ENCODE peak calls at places on chromosomes 7 and 10, in five cellular contexts. One of them, this sample, is unnamed.

GRCh38 chr7:108263364-108263951 is 133.3 kb upstream of the LAMB4 start:
- DNase-seq in dorsolateral prefrontal cortex: peak; percentile 37
- DNase-seq in heart left ventricle: no peak
- DNase-seq in H1: no peak
- DNase-seq in spleen: no peak
- DNase-seq in this sample: no peak

GRCh38 chr7:803243-803635 is 29.0 kb upstream of the SUN1 start:
- DNase-seq in dorsolateral prefrontal cortex: no peak
- DNase-seq in heart left ventricle: no peak
- DNase-seq in H1: no peak
- DNase-seq in spleen: peak; percentile 35
- DNase-seq in this sample: no peak

GRCh38 chr7:154627571-154628290 is 375.2 kb downstream of the PAXIP1 start:
- DNase-seq in dorsolateral prefrontal cortex: no peak
- DNase-seq in heart left ventricle: no peak
- DNase-seq in H1: no peak
- DNase-seq in spleen: no peak
- DNase-seq in this sample: no peak

GRCh38 chr10:71243756-71244637 is 31.6 kb downstream of the UNC5B start:
- DNase-seq in dorsolateral prefrontal cortex: no peak
- DNase-seq in heart left ventricle: no peak
- DNase-seq in H1: no peak
- DNase-seq in spleen: no peak
- DNase-seq in this sample: peak; percentile 95

GRCh38 chr10:86607674-86608073 is 46.7 kb upstream of the OPN4 start:
- DNase-seq in dorsolateral prefrontal cortex: no peak
- DNase-seq in heart left ventricle: no peak
- DNase-seq in H1: no peak
- DNase-seq in spleen: no peak
- DNase-seq in this sample: no peak

GRCh38 chr10:88538038-88538437 is 45.1 kb downstream of the RNLS start:
- DNase-seq in dorsolateral prefrontal cortex: no peak
- DNase-seq in heart left ventricle: no peak
- DNase-seq in H1: no peak
- DNase-seq in spleen: no peak
- DNase-seq in this sample: no peak

GRCh38 chr10:98488669-98489430 is 42.1 kb upstream of the HPS1 start:
- DNase-seq in dorsolateral prefrontal cortex: no peak
- DNase-seq in heart left ventricle: no peak
- DNase-seq in H1: no peak
- DNase-seq in spleen: no peak
- DNase-seq in this sample: no peak

GRCh38 chr7:29397398-29397797 is 166.2 kb upstream of the PRR15 start:
- DNase-seq in dorsolateral prefrontal cortex: no peak
- DNase-seq in heart left ventricle: no peak
- DNase-seq in H1: no peak
- DNase-seq in spleen: no peak
- DNase-seq in this sample: no peak

GRCh38 chr7:30154111-30154587 is 19.4 kb downstream of the MTURN start:
- DNase-seq in dorsolateral prefrontal cortex: no peak
- DNase-seq in heart left ventricle: no peak
- DNase-seq in H1: no peak
- DNase-seq in spleen: no peak
- DNase-seq in this sample: no peak

GRCh38 chr7:80721880-80722595 is 83.6 kb downstream of the CD36 start:
- DNase-seq in dorsolateral prefrontal cortex: peak; percentile 46
- DNase-seq in heart left ventricle: no peak
- DNase-seq in H1: no peak
- DNase-seq in spleen: no peak
- DNase-seq in this sample: peak; percentile 70

GRCh38 chr10:118463740-118464139 is 121.6 kb upstream of the FAM204A start:
- DNase-seq in dorsolateral prefrontal cortex: no peak
- DNase-seq in heart left ventricle: no peak
- DNase-seq in H1: no peak
- DNase-seq in spleen: no peak
- DNase-seq in this sample: no peak

GRCh38 chr7:1965579-1966294 is 267.0 kb downstream of the MAD1L1 start:
- DNase-seq in dorsolateral prefrontal cortex: no peak
- DNase-seq in heart left ventricle: peak; percentile 73
- DNase-seq in H1: no peak
- DNase-seq in spleen: peak; percentile 61
- DNase-seq in this sample: no peak

GRCh38 chr7:22660293-22660692 is 66.7 kb upstream of the IL6 start:
- DNase-seq in dorsolateral prefrontal cortex: no peak
- DNase-seq in heart left ventricle: no peak
- DNase-seq in H1: no peak
- DNase-seq in spleen: no peak
- DNase-seq in this sample: no peak

GRCh38 chr7:139650429-139651100 is 127.1 kb downstream of the CLEC2L start:
- DNase-seq in dorsolateral prefrontal cortex: no peak
- DNase-seq in heart left ventricle: peak; percentile 49
- DNase-seq in H1: no peak
- DNase-seq in spleen: no peak
- DNase-seq in this sample: no peak

GRCh38 chr7:131196808-131197207 is 130.9 kb upstream of the MKLN1 start:
- DNase-seq in dorsolateral prefrontal cortex: no peak
- DNase-seq in heart left ventricle: no peak
- DNase-seq in H1: no peak
- DNase-seq in spleen: no peak
- DNase-seq in this sample: no peak

GRCh38 chr7:134931487-134931886 is 54.8 kb upstream of the AGBL3 start:
- DNase-seq in dorsolateral prefrontal cortex: no peak
- DNase-seq in heart left ventricle: peak; percentile 49
- DNase-seq in H1: no peak
- DNase-seq in spleen: no peak
- DNase-seq in this sample: no peak

GRCh38 chr10:25170627-25171026 is 4.2 kb upstream of the GPR158 start:
- DNase-seq in dorsolateral prefrontal cortex: no peak
- DNase-seq in heart left ventricle: no peak
- DNase-seq in H1: no peak
- DNase-seq in spleen: no peak
- DNase-seq in this sample: no peak

GRCh38 chr7:13115829-13116228 is 428.4 kb downstream of the ARL4A start:
- DNase-seq in dorsolateral prefrontal cortex: no peak
- DNase-seq in heart left ventricle: no peak
- DNase-seq in H1: no peak
- DNase-seq in spleen: no peak
- DNase-seq in this sample: no peak

GRCh38 chr7:5636914-5637313 is 144.5 kb downstream of the RNF216 start:
- DNase-seq in dorsolateral prefrontal cortex: peak; percentile 80
- DNase-seq in heart left ventricle: peak; percentile 47
- DNase-seq in H1: no peak
- DNase-seq in spleen: peak; percentile 74
- DNase-seq in this sample: peak; percentile 63

GRCh38 chr10:45023426-45023825 is 22.7 kb downstream of the ZNF22 start:
- DNase-seq in dorsolateral prefrontal cortex: no peak
- DNase-seq in heart left ventricle: no peak
- DNase-seq in H1: no peak
- DNase-seq in spleen: no peak
- DNase-seq in this sample: no peak

GRCh38 chr7:947391-948210 is 6.9 kb downstream of the ADAP1 start:
- DNase-seq in dorsolateral prefrontal cortex: no peak
- DNase-seq in heart left ventricle: no peak
- DNase-seq in H1: no peak
- DNase-seq in spleen: peak; percentile 61
- DNase-seq in this sample: no peak

GRCh38 chr10:86373828-86374227 is 7.2 kb upstream of the GRID1 start:
- DNase-seq in dorsolateral prefrontal cortex: no peak
- DNase-seq in heart left ventricle: peak; percentile 7
- DNase-seq in H1: no peak
- DNase-seq in spleen: peak; percentile 66
- DNase-seq in this sample: no peak

GRCh38 chr10:51683031-51683830 is 16.2 kb downstream of the CSTF2T start:
- DNase-seq in dorsolateral prefrontal cortex: no peak
- DNase-seq in heart left ventricle: no peak
- DNase-seq in H1: no peak
- DNase-seq in spleen: no peak
- DNase-seq in this sample: no peak

GRCh38 chr7:92695308-92696261 is 105.4 kb upstream of the FAM133B start:
- DNase-seq in dorsolateral prefrontal cortex: no peak
- DNase-seq in heart left ventricle: peak; percentile 30
- DNase-seq in H1: no peak
- DNase-seq in spleen: no peak
- DNase-seq in this sample: no peak

GRCh38 chr7:55965805-55966421 is 1.5 kb downstream of the NIPSNAP2 start:
- DNase-seq in dorsolateral prefrontal cortex: peak; percentile 40
- DNase-seq in heart left ventricle: peak; percentile 54
- DNase-seq in H1: no peak
- DNase-seq in spleen: no peak
- DNase-seq in this sample: peak; percentile 66

GRCh38 chr7:78993341-78993740 is 460.1 kb downstream of the MAGI2 start:
- DNase-seq in dorsolateral prefrontal cortex: no peak
- DNase-seq in heart left ventricle: no peak
- DNase-seq in H1: no peak
- DNase-seq in spleen: no peak
- DNase-seq in this sample: no peak

GRCh38 chr10:93352638-93353383 is 129.3 kb downstream of the MYOF start:
- DNase-seq in dorsolateral prefrontal cortex: no peak
- DNase-seq in heart left ventricle: no peak
- DNase-seq in H1: no peak
- DNase-seq in spleen: no peak
- DNase-seq in this sample: peak; percentile 55

GRCh38 chr7:88495901-88496300 is 189.2 kb upstream of the STEAP4 start:
- DNase-seq in dorsolateral prefrontal cortex: no peak
- DNase-seq in heart left ventricle: no peak
- DNase-seq in H1: no peak
- DNase-seq in spleen: no peak
- DNase-seq in this sample: no peak

GRCh38 chr10:59870152-59870551 is 36.2 kb downstream of the CCDC6 start:
- DNase-seq in dorsolateral prefrontal cortex: no peak
- DNase-seq in heart left ventricle: no peak
- DNase-seq in H1: no peak
- DNase-seq in spleen: no peak
- DNase-seq in this sample: no peak

DNA sequence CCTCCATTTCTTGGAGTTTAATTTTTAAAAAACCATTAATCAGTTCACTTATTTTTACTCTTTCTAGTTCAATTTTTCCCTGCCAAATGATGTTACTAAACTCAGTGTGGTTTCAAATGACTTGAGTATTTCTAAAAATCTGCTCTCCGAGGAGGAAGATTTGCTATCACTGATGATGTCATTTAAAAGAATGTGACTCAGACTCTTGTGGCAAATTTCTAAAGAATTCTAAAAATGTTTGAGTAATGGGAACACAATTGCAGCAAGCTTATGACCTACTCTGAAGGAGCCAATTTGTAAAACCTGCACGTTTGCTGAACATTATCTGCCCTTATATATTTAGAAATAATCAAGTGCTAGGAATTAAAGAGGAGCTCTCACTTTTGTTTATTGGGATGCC is 88.6 kb downstream of the SPAG6 start:
- DNase-seq in dorsolateral prefrontal cortex: no peak
- DNase-seq in heart left ventricle: no peak
- DNase-seq in H1: no peak
- DNase-seq in spleen: no peak
- DNase-seq in this sample: peak; percentile 63
- H3K27ac ChIP-seq in dorsolateral prefrontal cortex: no peak overlapping the region
- H3K27ac ChIP-seq in heart left ventricle: no peak overlapping the region
- H3K27ac ChIP-seq in H1: no peak overlapping the region
- H3K27ac ChIP-seq in spleen: no peak overlapping the region
- H3K27ac ChIP-seq in this sample: no peak overlapping the region

DNA sequence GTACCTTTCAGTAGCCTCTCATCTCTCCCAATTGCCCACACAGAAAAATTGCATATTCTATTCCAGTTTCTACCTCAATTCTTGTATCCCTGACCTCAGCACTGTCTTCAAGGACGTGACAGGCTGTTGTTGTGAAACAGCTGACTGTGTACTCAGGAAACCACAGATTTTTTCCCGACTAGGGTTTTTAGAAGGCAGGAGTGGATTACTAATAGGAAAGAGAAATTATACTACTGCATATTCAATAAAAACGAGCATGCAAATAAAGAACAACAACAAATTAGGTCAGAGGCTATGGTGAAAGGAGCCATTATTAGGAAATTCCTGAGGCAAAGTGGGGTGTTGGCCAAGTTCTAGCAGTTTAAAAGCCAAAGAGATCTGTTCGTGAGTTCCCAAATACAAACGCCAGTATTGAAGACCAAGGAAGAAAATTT is 93.4 kb downstream of the DOCK4 start:
- DNase-seq in dorsolateral prefrontal cortex: no peak
- DNase-seq in heart left ventricle: no peak
- DNase-seq in H1: no peak
- DNase-seq in spleen: no peak
- DNase-seq in this sample: peak; percentile 6
- H3K27ac ChIP-seq in dorsolateral prefrontal cortex: peak overlapping the region; percentile 93
- H3K27ac ChIP-seq in heart left ventricle: peak overlapping the region; percentile 88
- H3K27ac ChIP-seq in H1: no peak overlapping the region
- H3K27ac ChIP-seq in spleen: peak overlapping the region; percentile 46
- H3K27ac ChIP-seq in this sample: no peak overlapping the region

DNA sequence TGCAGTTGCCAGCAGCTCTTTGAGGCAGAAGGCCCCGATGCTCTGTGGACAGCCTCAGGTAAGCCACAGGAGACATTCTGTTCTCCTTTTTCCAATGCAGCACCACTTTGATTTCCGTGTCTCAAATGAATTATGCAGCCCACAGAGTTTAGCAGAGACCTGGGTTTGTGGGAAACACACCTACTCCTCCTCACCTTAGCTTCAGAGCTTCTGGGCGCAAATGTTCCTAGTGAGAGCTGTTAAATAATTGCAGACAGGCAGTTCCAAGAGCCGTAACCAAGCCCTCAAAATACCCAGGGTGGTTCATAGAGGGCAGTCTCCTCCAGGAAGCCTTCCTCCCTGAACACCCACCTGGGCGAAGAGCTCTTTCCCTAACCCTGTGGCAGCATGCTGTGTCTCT is 69.2 kb upstream of the AGK start:
- DNase-seq in dorsolateral prefrontal cortex: no peak
- DNase-seq in heart left ventricle: no peak
- DNase-seq in H1: no peak
- DNase-seq in spleen: no peak
- DNase-seq in this sample: no peak
- H3K27ac ChIP-seq in dorsolateral prefrontal cortex: no peak overlapping the region
- H3K27ac ChIP-seq in heart left ventricle: no peak overlapping the region
- H3K27ac ChIP-seq in H1: no peak overlapping the region
- H3K27ac ChIP-seq in spleen: no peak overlapping the region
- H3K27ac ChIP-seq in this sample: no peak overlapping the region

GRCh38 chr10:80471715-80472233 is 17.7 kb downstream of the TSPAN14 start:
- DNase-seq in dorsolateral prefrontal cortex: no peak
- DNase-seq in heart left ventricle: no peak
- DNase-seq in H1: no peak
- DNase-seq in spleen: no peak
- DNase-seq in this sample: peak; percentile 95
- H3K27ac ChIP-seq in dorsolateral prefrontal cortex: peak overlapping the region; percentile 32
- H3K27ac ChIP-seq in heart left ventricle: peak overlapping the region; percentile 99
- H3K27ac ChIP-seq in H1: no peak overlapping the region
- H3K27ac ChIP-seq in spleen: peak overlapping the region; percentile 99
- H3K27ac ChIP-seq in this sample: peak overlapping the region; percentile 97